ENCODE peak calls at places on chromosomes 16 and 17, in six cellular contexts. C, X, Q, O, T and W are unnamed samples.

GRCh38 chr16:10983175-10983558 is 38.8 kb downstream of the CLEC16A start:
- DNase-seq in C (no peak), X (peak), Q (no peak), O (no peak), T (no peak), W (no peak)

GRCh38 chr17:78379134-78379497 is 667 bp downstream of the PGS1 start:
- DNase-seq in C (no peak), X (no peak), Q (peak), O (no peak), T (no peak), W (no peak)

GRCh38 chr16:1125471-1125870 is 27.4 kb upstream of the CACNA1H start:
- DNase-seq in C (no peak), X (peak), Q (peak), O (no peak), T (peak), W (peak)

GRCh38 chr16:30005341-30006094 is 5.3 kb downstream of the DOC2A start:
- DNase-seq in C (no peak), X (peak), Q (peak), O (no peak), T (peak), W (peak)

GRCh38 chr17:81693491-81694360 is 9.4 kb upstream of the MRPL12 start:
- DNase-seq in C (no peak), X (no peak), Q (no peak), O (no peak), T (no peak), W (no peak)

GRCh38 chr17:12134587-12134986 is 113.9 kb downstream of the MAP2K4 start:
- DNase-seq in C (no peak), X (no peak), Q (no peak), O (no peak), T (no peak), W (no peak)

GRCh38 chr16:11278681-11279628 is 2.2 kb downstream of the PRM1 start:
- DNase-seq in C (no peak), X (no peak), Q (no peak), O (no peak), T (no peak), W (no peak)

GRCh38 chr17:50905460-50905803 is 39.3 kb upstream of the TOB1 start:
- DNase-seq in C (no peak), X (no peak), Q (no peak), O (no peak), T (no peak), W (no peak)

GRCh38 chr17:4109424-4109823 is 33.4 kb downstream of the ZZEF1 start:
- DNase-seq in C (no peak), X (no peak), Q (no peak), O (no peak), T (no peak), W (no peak)